ENCODE peak calls at places on chromosomes 11 and 22, in four cellular contexts. D is activated naive CD4-positive, alpha-beta T cell treated with anti-CD3 and anti-CD28 coated beads, Interleukin-2, amount 50 U/mL, for 16 hours; L is kidney glomerular epithelial cell; H is AG04449. I is an unnamed sample.

GRCh38 chr22:28710112-28710888 is 30.7 kb upstream of the TTC28 start:
- DNase-seq in D (no peak), L (no peak), H (peak), I (no peak)

GRCh38 chr22:32080904-32081303 is 37.8 kb downstream of the SLC5A1 start:
- DNase-seq in D (peak), L (peak), H (no peak), I (peak)

GRCh38 chr22:45612451-45612901 is 59.2 kb upstream of the ATXN10 start:
- DNase-seq in D (no peak), L (peak), H (peak), I (no peak)

GRCh38 chr22:50356186-50356585 is 13.1 kb downstream of the PPP6R2 start:
- DNase-seq in D (no peak), L (no peak), H (no peak), I (no peak)

GRCh38 chr11:86515297-86516094 is 140.8 kb downstream of the CCDC81 start:
- DNase-seq in D (no peak), L (peak), H (peak), I (no peak)

GRCh38 chr11:115321602-115322289 is 182.5 kb downstream of the CADM1 start:
- DNase-seq in D (no peak), L (peak), H (peak), I (no peak)

GRCh38 chr11:27020736-27021135 is 19.9 kb upstream of the BBOX1 start:
- DNase-seq in D (no peak), L (no peak), H (no peak), I (no peak)

GRCh38 chr11:3006505-3007260 is 14.6 kb upstream of the NAP1L4 start:
- DNase-seq in D (no peak), L (no peak), H (no peak), I (no peak)

GRCh38 chr11:36581536-36581935 is 12.8 kb upstream of the IFTAP start:
- DNase-seq in D (no peak), L (no peak), H (no peak), I (no peak)

GRCh38 chr11:88552377-88553029 is 215.0 kb upstream of the CTSC start:
- DNase-seq in D (peak), L (peak), H (no peak), I (peak)

GRCh38 chr11:114440121-114440860 is 1.0 kb downstream of the REXO2 start:
- DNase-seq in D (no peak), L (peak), H (no peak), I (no peak)

GRCh38 chr11:76962583-76963416 is 71.4 kb upstream of the B3GNT6 start:
- DNase-seq in D (no peak), L (no peak), H (no peak), I (no peak)

GRCh38 chr11:101435406-101435805 is 148.4 kb downstream of the TRPC6 start:
- DNase-seq in D (no peak), L (no peak), H (no peak), I (no peak)

GRCh38 chr11:9263840-9264380 is 1.2 kb downstream of the DENND5A start:
- DNase-seq in D (peak), L (peak), H (no peak), I (peak)

GRCh38 chr11:130698174-130698573 is 218.1 kb downstream of the SNX19 start:
- DNase-seq in D (no peak), L (no peak), H (no peak), I (no peak)

GRCh38 chr11:79066456-79067354 is 374.1 kb downstream of the TENM4 start:
- DNase-seq in D (no peak), L (no peak), H (no peak), I (no peak)

GRCh38 chr22:37211075-37211852 is 1.0 kb downstream of the SSTR3 start:
- DNase-seq in D (peak), L (no peak), H (no peak), I (no peak)

GRCh38 chr22:46501701-46502100 is 35.7 kb downstream of the CELSR1 start:
- DNase-seq in D (no peak), L (peak), H (peak), I (peak)

GRCh38 chr11:73164803-73165542 is 22.9 kb upstream of the FCHSD2 start:
- DNase-seq in D (no peak), L (no peak), H (no peak), I (no peak)

GRCh38 chr11:118142081-118142480 is 10.5 kb downstream of the SCN4B start:
- DNase-seq in D (no peak), L (peak), H (no peak), I (peak)

GRCh38 chr11:55707029-55707428 is 45.0 kb downstream of the OR4C6 start:
- DNase-seq in D (no peak), L (peak), H (peak), I (peak)

GRCh38 chr22:50316114-50317065 is 8.9 kb upstream of the PLXNB2 start:
- DNase-seq in D (peak), L (no peak), H (no peak), I (no peak)

GRCh38 chr22:30906411-30906810 is 62.2 kb downstream of the MORC2 start:
- DNase-seq in D (no peak), L (no peak), H (no peak), I (no peak)

GRCh38 chr11:131763193-131763890 is 392.9 kb downstream of the NTM start:
- DNase-seq in D (no peak), L (no peak), H (no peak), I (no peak)

GRCh38 chr11:18384157-18384641 is 10.2 kb upstream of the LDHA start:
- DNase-seq in D (no peak), L (peak), H (peak), I (peak)

GRCh38 chr22:36302439-36303114 is 49.6 kb downstream of the APOL1 start:
- DNase-seq in D (no peak), L (no peak), H (no peak), I (no peak)

GRCh38 chr11:125941606-125942275 is 4.1 kb upstream of the VSIG10L2 start:
- DNase-seq in D (peak), L (peak), H (no peak), I (peak)

GRCh38 chr11:16261836-16262644 is 94.3 kb downstream of the SOX6 start:
- DNase-seq in D (no peak), L (peak), H (no peak), I (peak)

GRCh38 chr11:75536786-75537629 is 11.3 kb upstream of the GDPD5 start:
- DNase-seq in D (no peak), L (no peak), H (no peak), I (no peak)

GRCh38 chr22:33921576-33922181 is 1.4 kb upstream of the LARGE1 start:
- DNase-seq in D (peak), L (peak), H (no peak), I (peak)

GRCh38 chr11:36101466-36101865 is 157.6 kb downstream of the LDLRAD3 start:
- DNase-seq in D (no peak), L (no peak), H (no peak), I (no peak)

GRCh38 chr11:33542921-33543320 is 157.7 kb downstream of the C11orf91 start:
- DNase-seq in D (peak), L (peak), H (no peak), I (peak)